ENCODE peak calls at places on chromosomes 4 and X, in six cellular contexts. R, X, U, O, C and V are unnamed samples.
A peak's percentile ranks its signal among the peaks of the same experiment; 100 is the strongest.

GRCh38 chr4:129138762-129139496 is 43.0 kb downstream of the C4orf33 start:
- DNase-seq in R (no peak), X (no peak), U (no peak), O (no peak), C (no peak), V (no peak)

GRCh38 chrX:17813277-17813676 is 47.8 kb downstream of the RAI2 start:
- DNase-seq in R (no peak), X (no peak), U (no peak), O (no peak), C (no peak), V (no peak)

GRCh38 chr4:119794681-119795080 is 166.1 kb upstream of the PDE5A start:
- DNase-seq in R (no peak), X (no peak), U (no peak), O (no peak), C (no peak), V (no peak)

GRCh38 chr4:11232004-11232403 is 196.7 kb downstream of the HS3ST1 start:
- DNase-seq in R (no peak), X (no peak), U (no peak), O (peak; percentile 17), C (no peak), V (no peak)

GRCh38 chrX:47643926-47644325 is 6.4 kb downstream of the ELK1 start:
- DNase-seq in R (no peak), X (no peak), U (peak; percentile 62), O (no peak), C (no peak), V (no peak)

GRCh38 chr4:183469936-183470335 is 25.5 kb downstream of the CDKN2AIP start:
- DNase-seq in R (no peak), X (no peak), U (no peak), O (no peak), C (no peak), V (no peak)

GRCh38 chr4:72670521-72670920 is 101.5 kb upstream of the ADAMTS3 start:
- DNase-seq in R (no peak), X (no peak), U (no peak), O (no peak), C (no peak), V (no peak)

GRCh38 chr4:116872308-116872707 is 213.1 kb downstream of the TRAM1L1 start:
- DNase-seq in R (no peak), X (no peak), U (no peak), O (no peak), C (no peak), V (no peak)